ENCODE peak calls at places on chromosomes 3 and 15, in nine cellular contexts. Y is KBM-7; M is activated T-cell treated with anti-CD3 and anti-CD28 coated beads, Interleukin-2, amount 50 U/mL, for 4 hours; A is activated CD4-positive, CD25-positive, alpha-beta regulatory T cell; T is neuronal stem cell; R is SJSA1; O is psoas muscle; C is B cell; P is GM18507. K is an unnamed sample.
A peak's percentile ranks its signal among the peaks of the same experiment; 100 is the strongest.

GRCh38 chr3:47347217-47347801 is 33.5 kb upstream of the PTPN23 start:
- DNase-seq in A (no peak), Y (peak; percentile 95), T (no peak), C (peak; percentile 57), O (no peak), P (peak; percentile 36), R (no peak), M (no peak), K (peak; percentile 50)

GRCh38 chr15:98442379-98442833 is 205.9 kb upstream of the IGF1R start:
- DNase-seq in O (no peak), C (peak; percentile 41), M (peak; percentile 26), P (no peak), R (peak; percentile 86), A (no peak), T (peak; percentile 67), Y (peak; percentile 75), K (no peak)

GRCh38 chr15:28942521-28943035 is 56.8 kb downstream of the APBA2 start:
- DNase-seq in P (no peak), Y (no peak), O (no peak), A (no peak), C (no peak), R (no peak), M (no peak), T (no peak), K (no peak)

GRCh38 chr3:17605032-17605431 is 137.4 kb downstream of the TBC1D5 start:
- DNase-seq in A (no peak), P (no peak), C (no peak), T (no peak), O (no peak), M (no peak), Y (no peak), R (peak; percentile 48), K (no peak)

GRCh38 chr15:71084264-71084663 is 31.0 kb upstream of the THSD4 start:
- DNase-seq in T (no peak), P (no peak), R (no peak), C (no peak), A (no peak), O (no peak), M (no peak), Y (no peak), K (no peak)

GRCh38 chr15:93058128-93058527 is 30.9 kb downstream of the RGMA start:
- DNase-seq in Y (no peak), O (no peak), R (no peak), A (no peak), M (no peak), T (no peak), C (no peak), P (no peak), K (no peak)

GRCh38 chr15:66594344-66594743 is 28.5 kb upstream of the LCTL start:
- DNase-seq in A (no peak), M (no peak), T (no peak), R (no peak), O (no peak), C (no peak), Y (no peak), P (no peak), K (no peak)

GRCh38 chr3:9185701-9186100 is 63.7 kb downstream of the SRGAP3 start:
- DNase-seq in T (no peak), P (no peak), Y (no peak), C (no peak), A (no peak), O (no peak), R (no peak), M (no peak), K (no peak)

GRCh38 chr3:177676947-177677587 is 479.8 kb upstream of the TBL1XR1 start:
- DNase-seq in O (no peak), P (no peak), R (no peak), M (no peak), Y (no peak), T (no peak), C (no peak), A (no peak), K (no peak)

GRCh38 chr3:86938706-86939105 is 52.2 kb downstream of the VGLL3 start:
- DNase-seq in A (no peak), C (no peak), R (no peak), M (no peak), O (no peak), T (no peak), Y (no peak), P (no peak), K (no peak)

GRCh38 chr3:45552031-45552772 is 42.3 kb upstream of the LIMD1 start:
- DNase-seq in T (no peak), A (no peak), O (no peak), P (no peak), Y (no peak), M (no peak), C (no peak), R (peak; percentile 40), K (no peak)

GRCh38 chr15:89648106-89649012 is 6.9 kb downstream of the KIF7 start:
- DNase-seq in O (no peak), A (no peak), P (no peak), C (no peak), M (no peak), Y (no peak), R (no peak), T (no peak), K (peak; percentile 7)

GRCh38 chr15:58934521-58934920 is 1.0 kb upstream of the SLTM start:
- DNase-seq in C (no peak), Y (no peak), T (no peak), O (no peak), M (no peak), A (no peak), R (peak; percentile 32), P (no peak), K (no peak)

GRCh38 chr3:108053025-108053424 is 37.8 kb downstream of the CD47 start:
- DNase-seq in P (no peak), M (no peak), O (no peak), C (no peak), A (no peak), T (no peak), R (no peak), Y (no peak), K (no peak)

GRCh38 chr3:197486861-197487260 is 68.9 kb downstream of the BDH1 start:
- DNase-seq in C (no peak), P (no peak), M (no peak), Y (no peak), O (no peak), A (no peak), R (no peak), T (no peak), K (no peak)

K was measured in GM12892.